ENCODE peak calls at places on chromosomes 4 and X, in four cellular contexts. A, T, Y and P are unnamed samples.

GRCh38 chr4:2799444-2799911 is 6.6 kb downstream of the SH3BP2 start:
- DNase-seq in A (no peak), T (no peak), Y (no peak), P (no peak)

GRCh38 chr4:65552071-65552470 is 118.2 kb downstream of the EPHA5 start:
- DNase-seq in T (no peak), A (no peak), Y (no peak), P (no peak)

GRCh38 chr4:102141855-102142254 is 203.4 kb downstream of the SLC39A8 start:
- DNase-seq in Y (no peak), A (no peak), T (no peak), P (no peak)

GRCh38 chr4:158801066-158801465 is 32.2 kb downstream of the FNIP2 start:
- DNase-seq in Y (no peak), A (no peak), T (no peak), P (no peak)

GRCh38 chrX:149185087-149185486 is 320.0 kb downstream of the IDS start:
- DNase-seq in A (no peak), Y (no peak), T (no peak), P (peak)

GRCh38 chr4:145186719-145187118 is 6.3 kb upstream of the OTUD4 start:
- DNase-seq in Y (no peak), T (no peak), A (no peak), P (no peak)

GRCh38 chr4:31390849-31391248 is 670.7 kb downstream of the PCDH7 start:
- DNase-seq in T (no peak), A (no peak), Y (no peak), P (no peak)

GRCh38 chr4:2767046-2767704 is 11.0 kb upstream of the TNIP2 start:
- DNase-seq in T (no peak), Y (no peak), A (no peak), P (no peak)

GRCh38 chr4:142406917-142407501 is 439.1 kb downstream of the INPP4B start:
- DNase-seq in A (no peak), T (no peak), Y (no peak), P (no peak)

GRCh38 chr4:123976285-123976684 is 579.7 kb downstream of the SPRY1 start:
- DNase-seq in T (no peak), A (no peak), Y (no peak), P (peak)

GRCh38 chrX:39759526-39760224 is 338.1 kb downstream of the BCOR start:
- DNase-seq in A (no peak), T (peak), Y (peak), P (peak)